ENCODE peak calls at places on chromosomes 6 and 20, in five cellular contexts. One of them, this sample, is unnamed.

GRCh38 chr6:27168108-27168507 is 79.4 kb upstream of the PRSS16 start:
- DNase-seq in tibial nerve: no peak
- DNase-seq in astrocyte of the spinal cord: peak; percentile 42
- DNase-seq in heart left ventricle: no peak
- DNase-seq in AG04450: peak; percentile 77
- DNase-seq in this sample: no peak

GRCh38 chr6:76707630-76708029 is 635.2 kb upstream of the IMPG1 start:
- DNase-seq in tibial nerve: no peak
- DNase-seq in astrocyte of the spinal cord: no peak
- DNase-seq in heart left ventricle: no peak
- DNase-seq in AG04450: no peak
- DNase-seq in this sample: no peak

GRCh38 chr6:153503810-153504209 is 372.7 kb upstream of the RGS17 start:
- DNase-seq in tibial nerve: no peak
- DNase-seq in astrocyte of the spinal cord: no peak
- DNase-seq in heart left ventricle: no peak
- DNase-seq in AG04450: no peak
- DNase-seq in this sample: no peak

GRCh38 chr6:127129281-127129680 is 10.8 kb downstream of the RSPO3 start:
- DNase-seq in tibial nerve: no peak
- DNase-seq in astrocyte of the spinal cord: no peak
- DNase-seq in heart left ventricle: no peak
- DNase-seq in AG04450: no peak
- DNase-seq in this sample: no peak

GRCh38 chr6:66065313-66065712 is 358.3 kb upstream of the EYS start:
- DNase-seq in tibial nerve: no peak
- DNase-seq in astrocyte of the spinal cord: no peak
- DNase-seq in heart left ventricle: no peak
- DNase-seq in AG04450: no peak
- DNase-seq in this sample: no peak

GRCh38 chr6:71965404-71965803 is 79.1 kb downstream of the RIMS1 start:
- DNase-seq in tibial nerve: no peak
- DNase-seq in astrocyte of the spinal cord: no peak
- DNase-seq in heart left ventricle: no peak
- DNase-seq in AG04450: no peak
- DNase-seq in this sample: no peak

GRCh38 chr6:66930559-66931290 is 1223.7 kb upstream of the EYS start:
- DNase-seq in tibial nerve: no peak
- DNase-seq in astrocyte of the spinal cord: peak; percentile 47
- DNase-seq in heart left ventricle: no peak
- DNase-seq in AG04450: peak; percentile 21
- DNase-seq in this sample: no peak

GRCh38 chr6:27890351-27891299 is 21.6 kb downstream of the OR2B2 start:
- DNase-seq in tibial nerve: peak; percentile 25
- DNase-seq in astrocyte of the spinal cord: peak; percentile 96
- DNase-seq in heart left ventricle: no peak
- DNase-seq in AG04450: peak; percentile 84
- DNase-seq in this sample: peak; percentile 82

GRCh38 chr6:150764638-150765456 is 100.7 kb upstream of the MTHFD1L start:
- DNase-seq in tibial nerve: no peak
- DNase-seq in astrocyte of the spinal cord: no peak
- DNase-seq in heart left ventricle: no peak
- DNase-seq in AG04450: no peak
- DNase-seq in this sample: no peak

GRCh38 chr20:25295386-25296093 is 47.7 kb downstream of the PYGB start:
- DNase-seq in tibial nerve: no peak
- DNase-seq in astrocyte of the spinal cord: no peak
- DNase-seq in heart left ventricle: peak; percentile 87
- DNase-seq in AG04450: no peak
- DNase-seq in this sample: no peak

GRCh38 chr6:78438135-78438534 is 429.2 kb upstream of the IRAK1BP1 start:
- DNase-seq in tibial nerve: no peak
- DNase-seq in astrocyte of the spinal cord: no peak
- DNase-seq in heart left ventricle: no peak
- DNase-seq in AG04450: no peak
- DNase-seq in this sample: no peak

GRCh38 chr6:32291549-32291948 is 67.7 kb upstream of the NOTCH4 start:
- DNase-seq in tibial nerve: no peak
- DNase-seq in astrocyte of the spinal cord: no peak
- DNase-seq in heart left ventricle: no peak
- DNase-seq in AG04450: no peak
- DNase-seq in this sample: no peak

GRCh38 chr20:19885981-19886665 is 128.1 kb downstream of the RIN2 start:
- DNase-seq in tibial nerve: no peak
- DNase-seq in astrocyte of the spinal cord: no peak
- DNase-seq in heart left ventricle: peak; percentile 49
- DNase-seq in AG04450: no peak
- DNase-seq in this sample: no peak

GRCh38 chr6:45375449-45375848 is 2.3 kb downstream of the SUPT3H start:
- DNase-seq in tibial nerve: no peak
- DNase-seq in astrocyte of the spinal cord: no peak
- DNase-seq in heart left ventricle: no peak
- DNase-seq in AG04450: no peak
- DNase-seq in this sample: no peak
- TF ChIP-seq CTCF in tibial nerve: no peak
- TF ChIP-seq CTCF in astrocyte of the spinal cord: no peak
- TF ChIP-seq CTCF in heart left ventricle: no peak
- TF ChIP-seq CTCF in AG04450: no peak
- TF ChIP-seq CTCF in this sample: no peak

DNA sequence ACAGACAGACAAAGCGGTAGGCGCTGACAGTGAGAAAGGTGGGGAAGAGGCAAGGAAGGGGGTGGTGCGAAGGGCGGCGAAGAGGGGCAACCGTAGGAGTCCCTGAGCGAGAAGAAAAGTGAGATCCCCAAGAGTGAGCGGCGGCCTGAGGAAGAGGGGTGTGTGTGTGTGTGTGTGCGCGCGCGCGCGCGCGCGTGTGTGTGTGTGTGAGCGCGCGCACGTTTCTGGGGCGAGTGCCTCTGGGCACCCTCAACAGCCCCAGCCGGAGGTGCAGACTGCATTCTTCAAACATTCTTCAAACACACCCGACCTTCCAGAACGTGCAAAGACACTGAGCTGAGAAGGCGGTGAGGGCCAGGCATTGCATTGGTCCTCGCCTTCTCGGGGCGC is 76.2 kb upstream of the FOXP4 start:
- DNase-seq in tibial nerve: no peak
- DNase-seq in astrocyte of the spinal cord: peak; percentile 14
- DNase-seq in heart left ventricle: no peak
- DNase-seq in AG04450: no peak
- DNase-seq in this sample: no peak
- H3K4me3 ChIP-seq in tibial nerve: no peak overlapping the region
- H3K4me3 ChIP-seq in astrocyte of the spinal cord: no peak overlapping the region
- H3K4me3 ChIP-seq in heart left ventricle: no peak overlapping the region
- H3K4me3 ChIP-seq in AG04450: peak overlapping the region; percentile 29
- H3K4me3 ChIP-seq in this sample: peak overlapping the region; percentile 18

DNA sequence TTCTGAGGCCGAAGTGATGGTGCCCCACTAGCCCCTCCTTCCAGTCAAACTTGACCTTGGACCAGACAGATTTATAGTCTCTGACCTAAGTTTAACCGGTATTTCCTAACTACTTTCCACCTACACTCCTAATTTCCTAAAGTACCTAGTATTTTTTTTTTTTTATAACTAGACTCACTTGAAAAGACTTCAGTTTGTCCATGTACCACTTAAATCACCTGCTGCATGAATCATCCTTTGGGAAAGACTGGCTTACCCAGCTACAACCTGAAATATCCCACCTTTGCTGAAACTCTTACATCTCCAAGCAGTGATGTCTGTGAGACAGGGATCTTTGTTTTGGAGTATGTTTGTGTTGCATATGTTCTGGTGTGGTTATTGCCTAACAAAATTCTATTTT is 71.1 kb downstream of the ZDHHC14 start:
- DNase-seq in tibial nerve: no peak
- DNase-seq in astrocyte of the spinal cord: no peak
- DNase-seq in heart left ventricle: no peak
- DNase-seq in AG04450: no peak
- DNase-seq in this sample: no peak
- TF ChIP-seq CTCF in tibial nerve: no peak
- TF ChIP-seq CTCF in astrocyte of the spinal cord: no peak
- TF ChIP-seq CTCF in heart left ventricle: no peak
- TF ChIP-seq CTCF in AG04450: no peak
- TF ChIP-seq CTCF in this sample: no peak

GRCh38 chr20:17961600-17961965 is 7.0 kb downstream of the SNX5 start:
- DNase-seq in tibial nerve: no peak
- DNase-seq in astrocyte of the spinal cord: peak; percentile 36
- DNase-seq in heart left ventricle: no peak
- DNase-seq in AG04450: no peak
- DNase-seq in this sample: no peak
- H3K4me3 ChIP-seq in tibial nerve: no peak overlapping the region
- H3K4me3 ChIP-seq in astrocyte of the spinal cord: no peak overlapping the region
- H3K4me3 ChIP-seq in heart left ventricle: no peak overlapping the region
- H3K4me3 ChIP-seq in AG04450: no peak overlapping the region
- H3K4me3 ChIP-seq in this sample: no peak overlapping the region

GRCh38 chr6:3281669-3282460 is 23.1 kb downstream of the PSMG4 start:
- DNase-seq in tibial nerve: no peak
- DNase-seq in astrocyte of the spinal cord: peak; percentile 95
- DNase-seq in heart left ventricle: no peak
- DNase-seq in AG04450: peak; percentile 13
- DNase-seq in this sample: peak; percentile 37
- TF ChIP-seq CTCF in tibial nerve: no peak
- TF ChIP-seq CTCF in astrocyte of the spinal cord: no peak
- TF ChIP-seq CTCF in heart left ventricle: no peak
- TF ChIP-seq CTCF in AG04450: no peak
- TF ChIP-seq CTCF in this sample: no peak